ENCODE peak calls at places on chromosomes 5 and 9, in five cellular contexts. One of them, this sample, is unnamed.

GRCh38 chr5:158715592-158715991 is 384.1 kb downstream of the EBF1 start:
- DNase-seq in BJ: no peak
- DNase-seq in fibroblast of lung: no peak
- DNase-seq in A549: no peak
- DNase-seq in mucosa of descending colon: no peak
- DNase-seq in this sample: no peak

GRCh38 chr5:160468576-160468975 is 46.9 kb downstream of the PTTG1 start:
- DNase-seq in BJ: no peak
- DNase-seq in fibroblast of lung: no peak
- DNase-seq in A549: no peak
- DNase-seq in mucosa of descending colon: no peak
- DNase-seq in this sample: no peak

GRCh38 chr5:140224658-140225057 is 49.7 kb downstream of the CYSTM1 start:
- DNase-seq in BJ: no peak
- DNase-seq in fibroblast of lung: no peak
- DNase-seq in A549: no peak
- DNase-seq in mucosa of descending colon: no peak
- DNase-seq in this sample: no peak

GRCh38 chr5:57575839-57576238 is 93.2 kb upstream of the ACTBL2 start:
- DNase-seq in BJ: no peak
- DNase-seq in fibroblast of lung: no peak
- DNase-seq in A549: no peak
- DNase-seq in mucosa of descending colon: no peak
- DNase-seq in this sample: no peak

GRCh38 chr5:5420251-5420650 is 2.2 kb upstream of the ICE1 start:
- DNase-seq in BJ: no peak
- DNase-seq in fibroblast of lung: no peak
- DNase-seq in A549: no peak
- DNase-seq in mucosa of descending colon: no peak
- DNase-seq in this sample: no peak

GRCh38 chr5:45335978-45336377 is 360.2 kb downstream of the HCN1 start:
- DNase-seq in BJ: no peak
- DNase-seq in fibroblast of lung: no peak
- DNase-seq in A549: no peak
- DNase-seq in mucosa of descending colon: no peak
- DNase-seq in this sample: no peak

GRCh38 chr5:142862585-142862984 is 92.4 kb downstream of the ARHGAP26 start:
- DNase-seq in BJ: no peak
- DNase-seq in fibroblast of lung: no peak
- DNase-seq in A549: no peak
- DNase-seq in mucosa of descending colon: no peak
- DNase-seq in this sample: no peak

GRCh38 chr5:83026930-83027687 is 50.1 kb downstream of the TMEM167A start:
- DNase-seq in BJ: no peak
- DNase-seq in fibroblast of lung: no peak
- DNase-seq in A549: no peak
- DNase-seq in mucosa of descending colon: no peak
- DNase-seq in this sample: no peak

GRCh38 chr9:136728548-136729123 is 14.1 kb downstream of the LCN10 start:
- DNase-seq in BJ: no peak
- DNase-seq in fibroblast of lung: peak; percentile 48
- DNase-seq in A549: peak; percentile 56
- DNase-seq in mucosa of descending colon: peak; percentile 22
- DNase-seq in this sample: no peak

GRCh38 chr5:12204761-12205160 is 300.5 kb upstream of the CTNND2 start:
- DNase-seq in BJ: no peak
- DNase-seq in fibroblast of lung: peak; percentile 80
- DNase-seq in A549: no peak
- DNase-seq in mucosa of descending colon: no peak
- DNase-seq in this sample: no peak

DNA sequence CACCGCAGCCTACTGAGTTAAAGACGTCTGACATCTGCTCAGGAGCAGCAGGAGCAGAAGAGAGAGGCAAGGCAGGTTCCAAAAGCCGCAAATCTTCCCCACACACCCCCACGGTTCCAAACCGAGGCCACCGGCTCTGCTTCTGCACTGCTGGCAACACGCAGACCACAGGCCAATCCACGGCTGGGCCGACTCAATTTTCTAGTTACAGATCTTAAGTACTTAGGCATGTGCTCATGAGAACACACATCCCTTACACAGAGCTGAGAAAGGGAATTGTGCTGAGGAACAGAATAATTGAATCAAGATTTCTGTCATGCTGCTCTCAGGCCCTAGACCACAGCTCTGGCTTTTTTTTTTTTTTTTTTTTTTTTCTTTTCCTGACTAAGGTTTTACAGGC is 32.6 kb downstream of the PAX5 start:
- DNase-seq in BJ: no peak
- DNase-seq in fibroblast of lung: no peak
- DNase-seq in A549: no peak
- DNase-seq in mucosa of descending colon: no peak
- DNase-seq in this sample: no peak
- H3K4me3 ChIP-seq in BJ: no peak overlapping the region
- H3K4me3 ChIP-seq in fibroblast of lung: no peak overlapping the region
- H3K4me3 ChIP-seq in A549: no peak overlapping the region
- H3K4me3 ChIP-seq in mucosa of descending colon: no peak overlapping the region
- H3K4me3 ChIP-seq in this sample: no peak overlapping the region

GRCh38 chr9:15229475-15229874 is 77.5 kb downstream of the TTC39B start:
- DNase-seq in BJ: no peak
- DNase-seq in fibroblast of lung: no peak
- DNase-seq in A549: no peak
- DNase-seq in mucosa of descending colon: no peak
- DNase-seq in this sample: no peak

GRCh38 chr9:15235658-15236057 is 71.4 kb downstream of the TTC39B start:
- DNase-seq in BJ: no peak
- DNase-seq in fibroblast of lung: no peak
- DNase-seq in A549: no peak
- DNase-seq in mucosa of descending colon: no peak
- DNase-seq in this sample: no peak

GRCh38 chr9:15227491-15227890 is 79.5 kb downstream of the TTC39B start:
- DNase-seq in BJ: no peak
- DNase-seq in fibroblast of lung: no peak
- DNase-seq in A549: no peak
- DNase-seq in mucosa of descending colon: no peak
- DNase-seq in this sample: no peak

DNA sequence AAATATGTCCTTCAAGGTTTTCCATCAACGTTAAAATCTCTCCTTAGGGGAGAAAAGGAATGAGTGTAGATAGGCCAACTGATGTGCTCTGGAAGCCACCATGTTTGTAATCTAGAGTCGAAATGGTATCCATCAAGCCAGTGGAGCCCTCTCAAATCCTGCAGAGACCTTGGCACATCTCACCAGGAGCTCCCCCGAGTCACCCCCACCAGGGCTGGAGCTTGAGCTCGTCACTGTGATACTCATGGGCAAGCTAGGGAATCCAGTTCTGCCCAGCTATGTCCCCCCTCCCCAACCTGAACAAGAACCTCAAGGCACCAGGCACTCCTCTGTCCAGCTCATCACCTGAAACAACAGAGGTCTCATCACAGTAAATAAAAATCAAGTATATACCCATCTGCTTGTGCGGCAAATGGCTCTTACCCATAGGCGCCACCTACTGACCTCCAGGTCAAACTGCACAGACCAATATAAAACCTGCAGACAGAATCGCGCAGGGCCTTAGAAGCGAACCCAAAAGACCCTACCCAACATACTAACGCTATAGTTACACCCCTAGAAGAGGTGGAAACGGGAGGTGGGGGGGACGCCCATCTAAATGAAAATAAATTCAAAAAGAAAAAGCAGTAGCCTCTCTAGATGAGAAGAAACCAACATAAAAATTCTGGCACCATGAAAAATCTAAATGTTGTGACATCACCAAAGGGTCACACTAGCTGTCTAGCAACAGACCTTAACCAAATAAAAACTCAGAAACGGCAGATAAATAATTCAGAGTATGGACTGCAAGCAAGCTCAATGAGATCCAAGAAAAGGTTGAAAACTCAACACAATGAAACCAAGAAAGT is 75.0 kb downstream of the TTC39B start:
- DNase-seq in BJ: no peak
- DNase-seq in fibroblast of lung: peak; percentile 37
- DNase-seq in A549: peak; percentile 67
- DNase-seq in mucosa of descending colon: no peak
- DNase-seq in this sample: no peak
- TF ChIP-seq CTCF in BJ: peak; percentile 68
- TF ChIP-seq CTCF in fibroblast of lung: peak; percentile 40
- TF ChIP-seq CTCF in A549: peak; percentile 43
- TF ChIP-seq CTCF in mucosa of descending colon: peak; percentile 40
- TF ChIP-seq CTCF in this sample: peak; percentile 61

GRCh38 chr5:132438931-132439330 is 51.6 kb downstream of the IRF1 start:
- DNase-seq in BJ: no peak
- DNase-seq in fibroblast of lung: no peak
- DNase-seq in A549: no peak
- DNase-seq in mucosa of descending colon: no peak
- DNase-seq in this sample: no peak
- H3K4me3 ChIP-seq in BJ: no peak overlapping the region
- H3K4me3 ChIP-seq in fibroblast of lung: no peak overlapping the region
- H3K4me3 ChIP-seq in A549: no peak overlapping the region
- H3K4me3 ChIP-seq in mucosa of descending colon: no peak overlapping the region
- H3K4me3 ChIP-seq in this sample: no peak overlapping the region

DNA sequence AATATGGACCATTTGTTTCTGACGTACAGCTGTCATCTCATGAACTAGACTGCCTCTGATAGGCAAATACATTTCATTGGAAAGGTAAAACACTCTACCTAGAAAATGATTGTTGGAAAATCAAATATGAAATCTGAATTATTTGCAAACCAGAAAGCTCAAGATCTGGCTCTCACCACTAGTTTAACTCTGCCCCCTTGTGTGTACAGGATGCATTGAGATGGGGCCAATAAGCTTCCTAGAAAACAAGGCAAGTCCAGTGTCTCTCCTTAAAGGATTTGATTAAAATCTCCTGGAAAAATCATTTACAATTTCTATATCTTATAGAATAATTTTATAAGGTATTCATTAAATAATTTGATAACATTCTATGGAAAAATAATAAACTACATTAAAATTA is 311.9 kb upstream of the ANKH start:
- DNase-seq in BJ: no peak
- DNase-seq in fibroblast of lung: no peak
- DNase-seq in A549: peak; percentile 4
- DNase-seq in mucosa of descending colon: no peak
- DNase-seq in this sample: no peak
- TF ChIP-seq CTCF in BJ: peak; percentile 37
- TF ChIP-seq CTCF in fibroblast of lung: peak; percentile 28
- TF ChIP-seq CTCF in A549: peak; percentile 10
- TF ChIP-seq CTCF in mucosa of descending colon: no peak
- TF ChIP-seq CTCF in this sample: peak; percentile 39

DNA sequence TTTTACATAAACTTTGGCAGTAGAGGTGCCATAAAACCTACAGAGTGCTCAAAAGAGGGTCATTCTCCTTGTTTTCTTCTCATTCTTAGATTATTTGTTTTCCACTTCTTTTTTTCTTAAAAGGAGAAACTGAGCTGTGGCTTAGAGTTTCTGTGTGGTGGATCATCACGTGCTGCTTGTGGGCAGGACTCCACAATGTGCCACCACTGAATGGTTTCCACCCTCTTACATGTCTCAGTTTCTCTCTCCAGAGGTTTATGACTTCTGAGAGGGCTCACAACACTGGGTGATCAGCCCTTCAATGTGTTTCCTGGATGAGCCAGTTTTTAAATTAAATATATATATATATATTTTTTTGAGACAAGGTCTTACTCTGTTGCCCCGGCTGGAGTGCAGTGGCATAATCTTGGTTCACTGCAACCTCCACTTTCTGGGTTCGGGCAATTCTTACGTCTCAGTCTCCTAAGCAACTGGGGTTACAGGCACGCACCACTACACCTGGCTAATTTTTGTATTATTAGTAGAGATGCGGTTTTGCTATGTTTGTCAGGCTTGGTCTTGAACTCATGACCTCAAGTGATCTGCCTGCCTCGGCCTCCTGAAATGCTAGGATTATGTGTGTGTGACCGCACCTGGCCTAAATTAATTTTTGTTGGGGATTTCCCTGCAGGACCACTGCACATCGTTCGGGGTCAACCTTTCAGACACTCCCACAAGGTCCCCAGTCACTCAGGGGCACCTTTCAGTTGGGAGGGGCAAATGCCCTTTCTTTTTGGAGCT is 3.1 kb upstream of the UNC13B start:
- DNase-seq in BJ: no peak
- DNase-seq in fibroblast of lung: no peak
- DNase-seq in A549: no peak
- DNase-seq in mucosa of descending colon: no peak
- DNase-seq in this sample: no peak
- H3K4me3 ChIP-seq in BJ: no peak overlapping the region
- H3K4me3 ChIP-seq in fibroblast of lung: no peak overlapping the region
- H3K4me3 ChIP-seq in A549: no peak overlapping the region
- H3K4me3 ChIP-seq in mucosa of descending colon: no peak overlapping the region
- H3K4me3 ChIP-seq in this sample: no peak overlapping the region

GRCh38 chr9:94796687-94797086 is 70.2 kb downstream of the AOPEP start:
- DNase-seq in BJ: no peak
- DNase-seq in fibroblast of lung: peak; percentile 36
- DNase-seq in A549: no peak
- DNase-seq in mucosa of descending colon: no peak
- DNase-seq in this sample: no peak
- TF ChIP-seq CTCF in BJ: no peak
- TF ChIP-seq CTCF in fibroblast of lung: no peak
- TF ChIP-seq CTCF in A549: no peak
- TF ChIP-seq CTCF in mucosa of descending colon: no peak
- TF ChIP-seq CTCF in this sample: no peak

DNA sequence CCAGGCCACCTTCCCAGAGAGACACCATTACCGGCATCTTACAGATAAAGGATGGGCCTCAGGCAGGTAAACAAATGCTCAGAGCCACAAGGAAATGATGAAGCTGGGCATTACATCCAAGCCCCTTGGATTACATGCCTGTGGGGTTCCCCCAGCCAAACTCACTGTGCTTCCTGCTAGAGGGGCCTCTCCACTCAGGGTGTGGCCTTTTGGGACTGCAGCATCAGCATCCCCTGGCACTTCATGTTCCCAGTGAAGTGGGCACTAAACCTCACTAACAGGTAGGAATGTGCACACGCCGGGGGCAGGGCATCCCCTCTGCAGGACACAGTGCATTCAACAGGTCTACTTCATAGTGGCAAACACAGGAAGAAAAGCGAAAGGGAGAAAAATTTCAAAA is 125.9 kb downstream of the ROR2 start:
- DNase-seq in BJ: no peak
- DNase-seq in fibroblast of lung: no peak
- DNase-seq in A549: no peak
- DNase-seq in mucosa of descending colon: no peak
- DNase-seq in this sample: no peak
- H3K4me3 ChIP-seq in BJ: no peak overlapping the region
- H3K4me3 ChIP-seq in fibroblast of lung: peak overlapping the region; percentile 34
- H3K4me3 ChIP-seq in A549: no peak overlapping the region
- H3K4me3 ChIP-seq in mucosa of descending colon: no peak overlapping the region
- H3K4me3 ChIP-seq in this sample: no peak overlapping the region

GRCh38 chr9:121029469-121029868 is 20.6 kb downstream of the C5 start:
- DNase-seq in BJ: no peak
- DNase-seq in fibroblast of lung: no peak
- DNase-seq in A549: no peak
- DNase-seq in mucosa of descending colon: no peak
- DNase-seq in this sample: no peak
- TF ChIP-seq CTCF in BJ: no peak
- TF ChIP-seq CTCF in fibroblast of lung: no peak
- TF ChIP-seq CTCF in A549: no peak
- TF ChIP-seq CTCF in mucosa of descending colon: no peak
- TF ChIP-seq CTCF in this sample: no peak